ENCODE peak calls at places on chromosome 11, in five cellular contexts. L is neural progenitor cell, Y is astrocyte of the spinal cord, Q is fibroblast of the aortic adventitia, O is progenitor cell of endocrine pancreas. M is an unnamed sample.

GRCh38 chr11:96037267-96037990 is 113.5 kb upstream of the MTMR2 start:
- DNase-seq in L (no peak), Q (no peak), O (no peak), Y (peak; percentile 60), M (peak; percentile 24)

GRCh38 chr11:79579063-79579462 is 138.2 kb upstream of the TENM4 start:
- DNase-seq in O (no peak), L (no peak), Y (no peak), Q (no peak), M (no peak)

GRCh38 chr11:33478111-33478573 is 221.0 kb downstream of the HIPK3 start:
- DNase-seq in Y (no peak), O (no peak), L (peak; percentile 5), Q (peak; percentile 25), M (no peak)

GRCh38 chr11:13297917-13298356 is 20.3 kb downstream of the BMAL1 start:
- DNase-seq in Y (no peak), Q (no peak), L (no peak), O (no peak), M (peak; percentile 52)

GRCh38 chr11:46055371-46055770 is 65.9 kb downstream of the PHF21A start:
- DNase-seq in L (peak; percentile 34), Q (peak; percentile 52), O (no peak), Y (peak; percentile 50), M (peak; percentile 8)

GRCh38 chr11:3340025-3340424 is 38.9 kb downstream of the ZNF195 start:
- DNase-seq in Y (peak; percentile 62), Q (peak; percentile 74), L (no peak), O (no peak), M (peak; percentile 52)

GRCh38 chr11:134261626-134262488 is 8.5 kb downstream of the ACAD8 start:
- DNase-seq in L (peak; percentile 67), O (no peak), Y (peak; percentile 10), Q (peak; percentile 11), M (peak; percentile 54)

GRCh38 chr11:93166867-93167266 is 30.9 kb downstream of the SLC36A4 start:
- DNase-seq in L (no peak), Q (no peak), Y (no peak), O (no peak), M (no peak)

GRCh38 chr11:68043349-68044144 is 4.7 kb downstream of the TCIRG1 start:
- DNase-seq in L (no peak), O (no peak), Y (peak; percentile 63), Q (no peak), M (no peak)

GRCh38 chr11:125293596-125293995 is 129.0 kb downstream of the PKNOX2 start:
- DNase-seq in Q (no peak), O (no peak), L (no peak), Y (no peak), M (no peak)

GRCh38 chr11:122663764-122664163 is 8.2 kb downstream of the UBASH3B start:
- DNase-seq in Q (peak; percentile 42), L (no peak), O (no peak), Y (peak; percentile 61), M (no peak)

GRCh38 chr11:14974021-14974698 is 2.0 kb upstream of the CALCA start:
- DNase-seq in O (no peak), Q (no peak), L (peak; percentile 78), Y (no peak), M (no peak)

GRCh38 chr11:69293087-69293486 is 868 bp upstream of the MYEOV start:
- DNase-seq in Q (no peak), O (no peak), L (peak; percentile 30), Y (no peak), M (no peak)

GRCh38 chr11:16782226-16782919 is 43.9 kb downstream of the C11orf58 start:
- DNase-seq in L (no peak), Q (no peak), Y (no peak), O (no peak), M (no peak)

GRCh38 chr11:2577071-2578005 is 122.5 kb downstream of the KCNQ1OT1 start:
- DNase-seq in O (peak; percentile 9), Y (no peak), L (no peak), Q (no peak), M (no peak)

GRCh38 chr11:77038029-77038824 is 4.0 kb downstream of the B3GNT6 start:
- DNase-seq in Y (no peak), O (no peak), L (no peak), Q (no peak), M (no peak)

GRCh38 chr11:128146926-128147605 is 440.3 kb downstream of the ETS1 start:
- DNase-seq in Y (no peak), L (no peak), O (no peak), Q (no peak), M (peak; percentile 73)

GRCh38 chr11:45921561-45922424 is 663 bp upstream of the LARGE2 start:
- DNase-seq in O (peak; percentile 93), Y (no peak), Q (no peak), L (peak; percentile 88), M (no peak)

GRCh38 chr11:105071060-105071732 is 26.1 kb upstream of the CARD16 start:
- DNase-seq in O (no peak), Q (no peak), L (no peak), Y (no peak), M (peak; percentile 52)

GRCh38 chr11:32829680-32830412 is at the start of gene PRRG4:
- DNase-seq in Y (peak; percentile 13), L (peak; percentile 82), Q (no peak), O (peak; percentile 51), M (peak; percentile 77)

GRCh38 chr11:126738632-126739031 is 261.9 kb downstream of the KIRREL3 start:
- DNase-seq in L (no peak), O (no peak), Y (no peak), Q (no peak), M (no peak)

GRCh38 chr11:36475192-36475591 is 34.9 kb downstream of the TRAF6 start:
- DNase-seq in L (no peak), Y (no peak), Q (peak; percentile 40), O (no peak), M (no peak)

DNA sequence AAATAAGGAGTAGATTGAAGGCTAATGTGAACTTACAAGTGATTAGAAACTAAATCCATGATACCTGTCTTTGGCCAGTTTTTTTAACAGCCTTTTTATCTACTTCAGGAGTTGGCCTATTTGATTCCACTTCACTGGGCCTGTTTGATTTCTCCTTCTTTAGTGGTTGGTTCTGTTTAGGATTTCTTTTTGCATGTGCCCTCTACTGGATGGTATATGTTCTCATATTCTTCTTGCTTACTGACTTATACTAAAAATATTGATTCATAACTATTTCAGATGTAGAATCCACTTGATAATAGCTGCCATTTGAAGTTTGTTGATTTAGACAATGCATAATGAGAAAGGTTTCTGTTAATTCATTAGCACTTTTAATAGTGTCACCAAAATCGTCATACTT is 53.9 kb downstream of the USP47 start:
- DNase-seq in Q (peak; percentile 31), Y (no peak), L (no peak), O (no peak), M (no peak)
- TF ChIP-seq CTCF in Q (peak; percentile 34), Y (peak; percentile 13), L (no peak), O (no peak), M (peak; percentile 3)

GRCh38 chr11:12109591-12110196 is 696 bp upstream of the MICAL2 start:
- DNase-seq in O (no peak), Y (no peak), L (no peak), Q (no peak), M (no peak)
- TF ChIP-seq CTCF in O (no peak), Y (no peak), L (no peak), Q (no peak), M (no peak)

GRCh38 chr11:97451441-97451840 is 1061.6 kb downstream of the JRKL start:
- DNase-seq in O (no peak), Y (no peak), L (no peak), Q (no peak), M (no peak)

GRCh38 chr11:97460091-97460490 is 1070.3 kb downstream of the JRKL start:
- DNase-seq in Q (no peak), Y (no peak), O (no peak), L (no peak), M (no peak)

DNA sequence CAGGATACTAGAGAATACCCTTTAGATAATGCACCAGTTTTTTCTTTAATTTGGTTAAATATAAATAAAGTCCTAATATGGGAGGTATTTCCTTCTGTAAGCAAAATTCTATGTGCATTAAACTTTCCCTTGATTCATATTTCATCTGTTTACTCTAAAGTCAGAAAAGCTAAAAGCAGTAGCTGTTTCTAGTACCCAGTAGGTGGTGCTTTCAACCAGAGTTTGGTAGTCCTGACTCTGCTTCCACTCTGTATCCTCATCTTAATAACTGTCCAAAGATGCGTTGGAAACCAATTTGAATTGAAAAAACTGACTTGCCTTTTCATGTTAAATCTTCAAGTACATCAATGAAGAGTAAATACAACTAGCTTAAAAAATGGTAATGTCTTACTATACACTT is 1065.2 kb downstream of the JRKL start:
- DNase-seq in O (no peak), Q (peak; percentile 17), Y (peak; percentile 54), L (peak; percentile 30), M (peak; percentile 18)
- TF ChIP-seq CTCF in O (peak; percentile 33), Q (peak; percentile 15), Y (peak; percentile 63), L (peak; percentile 48), M (peak; percentile 18)

GRCh38 chr11:66043008-66043906 is 5.7 kb downstream of the GAL3ST3 start:
- DNase-seq in O (no peak), Y (no peak), Q (no peak), L (no peak), M (no peak)

GRCh38 chr11:66044757-66045156 is 4.2 kb downstream of the GAL3ST3 start:
- DNase-seq in L (no peak), Y (no peak), Q (no peak), O (no peak), M (no peak)

GRCh38 chr11:66039765-66040164 is 9.2 kb downstream of the GAL3ST3 start:
- DNase-seq in L (no peak), Y (no peak), Q (no peak), O (no peak), M (no peak)

GRCh38 chr11:66045177-66045639 is 3.8 kb downstream of the GAL3ST3 start:
- DNase-seq in Y (peak; percentile 69), O (peak; percentile 88), Q (peak; percentile 74), L (peak; percentile 95), M (peak; percentile 78)

DNA sequence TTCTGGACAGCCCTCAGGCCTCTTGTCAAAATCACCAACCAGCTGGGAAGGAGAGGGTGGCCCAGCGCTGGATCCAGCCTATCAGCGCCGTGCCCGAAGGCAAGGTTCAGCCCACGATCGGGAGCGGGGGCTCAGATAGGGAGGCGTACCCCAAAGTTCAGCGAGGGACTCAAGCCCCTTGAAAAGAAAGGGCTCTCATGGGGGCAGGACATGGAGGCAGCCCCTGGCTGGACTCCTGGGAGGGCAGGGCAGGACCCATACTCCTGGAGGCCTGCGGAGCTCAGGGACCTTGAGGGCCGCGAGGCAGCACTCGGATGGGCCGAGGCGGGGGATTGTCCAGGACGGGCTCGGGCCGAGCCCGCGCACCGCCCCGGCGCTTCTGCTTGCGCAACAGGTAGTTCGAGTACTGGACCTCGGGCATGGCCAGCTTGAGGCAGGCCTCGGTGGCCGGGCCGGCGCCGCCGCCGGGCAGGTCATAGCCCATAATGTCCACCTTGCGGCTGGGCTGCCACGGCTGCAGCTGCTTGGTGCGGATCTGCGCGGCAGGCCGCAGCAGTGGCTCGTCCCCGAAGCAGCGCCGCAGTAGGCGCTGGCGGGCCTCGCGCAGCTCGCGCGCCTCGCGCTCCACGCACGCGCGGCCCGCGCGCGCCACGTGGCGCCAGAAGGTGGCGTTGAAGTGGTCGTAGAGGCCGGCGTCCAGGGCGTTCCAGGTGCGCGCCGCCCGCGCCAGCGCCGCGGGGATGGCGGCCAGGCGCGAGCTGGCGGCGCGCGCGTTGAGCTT is 6.5 kb downstream of the GAL3ST3 start:
- DNase-seq in Y (no peak), O (no peak), Q (no peak), L (no peak), M (no peak)
- TF ChIP-seq CTCF in Y (no peak), O (no peak), Q (no peak), L (no peak), M (no peak)

GRCh38 chr11:130509942-130510341 is 61.5 kb downstream of the ADAMTS15 start:
- DNase-seq in Q (no peak), L (no peak), Y (no peak), O (no peak), M (no peak)
- TF ChIP-seq CTCF in Q (no peak), L (no peak), Y (no peak), O (no peak), M (no peak)

M was measured in MCF 10A.